ENCODE peak calls at places on chromosomes 16 and 17, in seven cellular contexts. One of them, this sample, is unnamed.
A peak's percentile ranks its signal among the peaks of the same experiment; 100 is the strongest.

GRCh38 chr17:68328676-68329075 is 37.4 kb downstream of the ARSG start:
- DNase-seq in coronary artery: no peak
- DNase-seq in epithelial cell of proximal tubule: no peak
- DNase-seq in HCT116: no peak
- DNase-seq in fibroblast of pulmonary artery: no peak
- DNase-seq in cardiac fibroblast: no peak
- DNase-seq in mesothelial cell of epicardium: no peak
- DNase-seq in this sample: peak; percentile 54

GRCh38 chr17:72794152-72794551 is 298.3 kb downstream of the SLC39A11 start:
- DNase-seq in coronary artery: no peak
- DNase-seq in epithelial cell of proximal tubule: no peak
- DNase-seq in HCT116: no peak
- DNase-seq in fibroblast of pulmonary artery: no peak
- DNase-seq in cardiac fibroblast: no peak
- DNase-seq in mesothelial cell of epicardium: no peak
- DNase-seq in this sample: no peak

GRCh38 chr16:71537643-71538042 is 11.4 kb downstream of the CHST4 start:
- DNase-seq in coronary artery: no peak
- DNase-seq in epithelial cell of proximal tubule: no peak
- DNase-seq in HCT116: peak; percentile 50
- DNase-seq in fibroblast of pulmonary artery: peak; percentile 56
- DNase-seq in cardiac fibroblast: peak; percentile 52
- DNase-seq in mesothelial cell of epicardium: no peak
- DNase-seq in this sample: peak; percentile 39

GRCh38 chr16:55872130-55872529 is 3.0 kb downstream of the CES5A start:
- DNase-seq in coronary artery: no peak
- DNase-seq in epithelial cell of proximal tubule: no peak
- DNase-seq in HCT116: no peak
- DNase-seq in fibroblast of pulmonary artery: no peak
- DNase-seq in cardiac fibroblast: no peak
- DNase-seq in mesothelial cell of epicardium: no peak
- DNase-seq in this sample: no peak

GRCh38 chr17:75487351-75488070 is 27.8 kb downstream of the CASKIN2 start:
- DNase-seq in coronary artery: peak; percentile 70
- DNase-seq in epithelial cell of proximal tubule: no peak
- DNase-seq in HCT116: no peak
- DNase-seq in fibroblast of pulmonary artery: peak; percentile 14
- DNase-seq in cardiac fibroblast: peak; percentile 30
- DNase-seq in mesothelial cell of epicardium: no peak
- DNase-seq in this sample: no peak

GRCh38 chr17:67365762-67366192 is 600 bp downstream of the PSMD12 start:
- DNase-seq in coronary artery: no peak
- DNase-seq in epithelial cell of proximal tubule: no peak
- DNase-seq in HCT116: no peak
- DNase-seq in fibroblast of pulmonary artery: peak; percentile 71
- DNase-seq in cardiac fibroblast: peak; percentile 63
- DNase-seq in mesothelial cell of epicardium: no peak
- DNase-seq in this sample: peak; percentile 79

GRCh38 chr17:5800646-5801045 is 216.3 kb upstream of the NLRP1 start:
- DNase-seq in coronary artery: peak; percentile 57
- DNase-seq in epithelial cell of proximal tubule: no peak
- DNase-seq in HCT116: no peak
- DNase-seq in fibroblast of pulmonary artery: no peak
- DNase-seq in cardiac fibroblast: no peak
- DNase-seq in mesothelial cell of epicardium: no peak
- DNase-seq in this sample: no peak

GRCh38 chr17:78774956-78775571 is 7.0 kb downstream of the CYTH1 start:
- DNase-seq in coronary artery: no peak
- DNase-seq in epithelial cell of proximal tubule: no peak
- DNase-seq in HCT116: no peak
- DNase-seq in fibroblast of pulmonary artery: no peak
- DNase-seq in cardiac fibroblast: no peak
- DNase-seq in mesothelial cell of epicardium: no peak
- DNase-seq in this sample: no peak

GRCh38 chr16:31113420-31114124 is 3.9 kb upstream of the KAT8 start:
- DNase-seq in coronary artery: no peak
- DNase-seq in epithelial cell of proximal tubule: peak; percentile 89
- DNase-seq in HCT116: no peak
- DNase-seq in fibroblast of pulmonary artery: no peak
- DNase-seq in cardiac fibroblast: no peak
- DNase-seq in mesothelial cell of epicardium: no peak
- DNase-seq in this sample: no peak

GRCh38 chr17:57604771-57605733 is 140.0 kb downstream of the CCDC182 start:
- DNase-seq in coronary artery: no peak
- DNase-seq in epithelial cell of proximal tubule: no peak
- DNase-seq in HCT116: no peak
- DNase-seq in fibroblast of pulmonary artery: peak; percentile 63
- DNase-seq in cardiac fibroblast: peak; percentile 70
- DNase-seq in mesothelial cell of epicardium: no peak
- DNase-seq in this sample: peak; percentile 72

GRCh38 chr16:19384656-19385055 is 33.0 kb upstream of the TMC5 start:
- DNase-seq in coronary artery: no peak
- DNase-seq in epithelial cell of proximal tubule: no peak
- DNase-seq in HCT116: peak; percentile 78
- DNase-seq in fibroblast of pulmonary artery: no peak
- DNase-seq in cardiac fibroblast: no peak
- DNase-seq in mesothelial cell of epicardium: no peak
- DNase-seq in this sample: no peak

GRCh38 chr16:68298907-68299515 is 11.7 kb downstream of the SLC7A6OS start:
- DNase-seq in coronary artery: no peak
- DNase-seq in epithelial cell of proximal tubule: no peak
- DNase-seq in HCT116: no peak
- DNase-seq in fibroblast of pulmonary artery: peak; percentile 74
- DNase-seq in cardiac fibroblast: peak; percentile 80
- DNase-seq in mesothelial cell of epicardium: no peak
- DNase-seq in this sample: peak; percentile 92

GRCh38 chr17:10161392-10161791 is 37.0 kb downstream of the GAS7 start:
- DNase-seq in coronary artery: no peak
- DNase-seq in epithelial cell of proximal tubule: no peak
- DNase-seq in HCT116: no peak
- DNase-seq in fibroblast of pulmonary artery: peak; percentile 53
- DNase-seq in cardiac fibroblast: peak; percentile 59
- DNase-seq in mesothelial cell of epicardium: no peak
- DNase-seq in this sample: no peak

GRCh38 chr16:53692146-53692545 is 11.5 kb downstream of the RPGRIP1L start:
- DNase-seq in coronary artery: no peak
- DNase-seq in epithelial cell of proximal tubule: no peak
- DNase-seq in HCT116: no peak
- DNase-seq in fibroblast of pulmonary artery: peak; percentile 41
- DNase-seq in cardiac fibroblast: peak; percentile 44
- DNase-seq in mesothelial cell of epicardium: no peak
- DNase-seq in this sample: no peak

GRCh38 chr17:32117399-32117798 is 24.9 kb upstream of the RHOT1 start:
- DNase-seq in coronary artery: no peak
- DNase-seq in epithelial cell of proximal tubule: no peak
- DNase-seq in HCT116: no peak
- DNase-seq in fibroblast of pulmonary artery: no peak
- DNase-seq in cardiac fibroblast: no peak
- DNase-seq in mesothelial cell of epicardium: no peak
- DNase-seq in this sample: no peak

GRCh38 chr16:35598696-35599332 is 2139.4 kb downstream of the TP53TG3F start:
- DNase-seq in coronary artery: no peak
- DNase-seq in epithelial cell of proximal tubule: no peak
- DNase-seq in HCT116: peak; percentile 57
- DNase-seq in fibroblast of pulmonary artery: no peak
- DNase-seq in cardiac fibroblast: no peak
- DNase-seq in mesothelial cell of epicardium: no peak
- DNase-seq in this sample: no peak

GRCh38 chr16:70730016-70730415 is 44.2 kb upstream of the MTSS2 start:
- DNase-seq in coronary artery: no peak
- DNase-seq in epithelial cell of proximal tubule: no peak
- DNase-seq in HCT116: no peak
- DNase-seq in fibroblast of pulmonary artery: no peak
- DNase-seq in cardiac fibroblast: no peak
- DNase-seq in mesothelial cell of epicardium: no peak
- DNase-seq in this sample: no peak

GRCh38 chr17:67891481-67892119 is 66.3 kb downstream of the BPTF start:
- DNase-seq in coronary artery: no peak
- DNase-seq in epithelial cell of proximal tubule: peak; percentile 6
- DNase-seq in HCT116: peak; percentile 6
- DNase-seq in fibroblast of pulmonary artery: peak; percentile 77
- DNase-seq in cardiac fibroblast: peak; percentile 61
- DNase-seq in mesothelial cell of epicardium: no peak
- DNase-seq in this sample: peak; percentile 85

DNA sequence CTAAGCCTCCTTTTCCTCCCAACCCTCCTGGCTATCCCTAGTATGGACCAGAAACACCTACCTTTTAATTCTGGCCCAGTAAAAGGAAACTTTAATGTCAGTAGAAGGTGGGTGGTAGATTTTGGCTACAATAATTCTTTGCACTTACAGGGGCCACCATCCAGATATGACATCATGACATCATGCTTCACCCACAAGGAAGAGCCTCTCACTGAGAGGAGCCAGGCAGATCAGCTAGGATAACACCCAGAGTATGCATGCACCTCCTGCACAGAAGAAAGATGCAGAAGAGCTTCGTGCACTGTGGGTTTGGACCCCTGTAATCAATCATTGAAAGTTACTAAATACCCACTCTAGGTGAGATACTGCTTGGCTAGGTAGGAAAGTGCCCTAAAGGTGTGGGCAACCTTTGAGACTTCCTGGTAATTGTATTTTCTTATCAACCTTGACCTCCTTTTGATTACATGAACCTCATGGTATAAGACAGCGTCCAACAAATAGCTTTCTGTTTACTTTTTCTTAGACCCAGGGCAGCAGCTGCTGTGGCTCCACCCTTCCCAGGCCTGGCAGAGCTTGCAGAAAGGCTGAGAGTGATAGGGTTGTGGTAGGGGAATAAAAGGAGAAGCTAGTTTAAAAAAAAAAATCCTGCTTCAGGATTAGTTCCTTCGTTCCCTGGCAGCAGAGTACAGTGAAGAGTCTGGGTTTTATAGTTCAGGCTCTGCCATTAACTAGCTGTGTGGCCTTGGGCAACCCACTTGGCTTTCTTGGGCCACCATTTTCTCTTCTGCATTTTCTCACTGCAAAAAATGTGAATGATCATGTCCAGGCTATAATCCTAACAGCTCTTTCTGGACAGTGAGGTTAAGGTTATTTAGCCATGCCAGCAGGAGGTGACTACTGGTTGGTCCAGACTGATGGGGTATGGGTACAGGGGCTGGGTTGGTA is 6.2 kb downstream of the MAP3K14 start:
- DNase-seq in coronary artery: no peak
- DNase-seq in epithelial cell of proximal tubule: no peak
- DNase-seq in HCT116: no peak
- DNase-seq in fibroblast of pulmonary artery: no peak
- DNase-seq in cardiac fibroblast: peak; percentile 66
- DNase-seq in mesothelial cell of epicardium: no peak
- DNase-seq in this sample: peak; percentile 63
- TF ChIP-seq CTCF in coronary artery: no peak
- TF ChIP-seq CTCF in epithelial cell of proximal tubule: no peak
- TF ChIP-seq CTCF in HCT116: no peak
- TF ChIP-seq CTCF in fibroblast of pulmonary artery: no peak
- TF ChIP-seq CTCF in cardiac fibroblast: no peak
- TF ChIP-seq CTCF in mesothelial cell of epicardium: no peak
- TF ChIP-seq CTCF in this sample: no peak

DNA sequence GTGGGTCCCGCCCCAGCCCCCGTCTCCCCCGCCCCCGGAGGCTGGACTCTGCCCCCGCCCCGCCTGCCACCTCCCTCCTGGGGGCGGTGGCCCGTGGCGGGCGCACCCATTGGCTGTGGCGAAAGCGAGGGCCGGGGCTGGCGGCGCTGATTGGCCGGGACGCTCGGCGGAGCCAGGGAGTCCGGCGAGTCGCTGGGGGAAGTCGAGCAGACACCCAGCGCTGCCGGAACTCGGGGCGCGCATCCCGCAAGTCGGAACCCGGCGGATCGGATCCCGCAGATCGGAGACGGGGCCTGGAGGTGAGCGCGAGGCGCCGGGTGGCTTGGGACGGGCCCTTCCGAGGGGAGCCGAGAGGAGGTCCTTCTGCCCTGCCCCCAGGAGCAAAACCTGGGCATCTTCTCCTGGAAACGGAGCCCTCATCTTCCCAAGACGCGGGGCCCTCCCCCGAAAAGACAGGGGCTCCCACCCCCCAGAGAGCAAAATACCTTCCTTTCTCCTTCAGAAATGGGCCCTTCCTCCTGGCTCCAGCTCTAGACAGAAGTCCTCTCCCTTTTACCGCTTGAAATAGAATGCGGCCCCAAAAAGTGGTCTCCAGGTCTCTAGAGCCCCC is at the start of gene ABAT:
- DNase-seq in coronary artery: peak; percentile 93
- DNase-seq in epithelial cell of proximal tubule: no peak
- DNase-seq in HCT116: peak; percentile 37
- DNase-seq in fibroblast of pulmonary artery: peak; percentile 68
- DNase-seq in cardiac fibroblast: peak; percentile 80
- DNase-seq in mesothelial cell of epicardium: peak; percentile 78
- DNase-seq in this sample: peak; percentile 75
- TF ChIP-seq CTCF in coronary artery: no peak
- TF ChIP-seq CTCF in epithelial cell of proximal tubule: no peak
- TF ChIP-seq CTCF in HCT116: no peak
- TF ChIP-seq CTCF in fibroblast of pulmonary artery: no peak
- TF ChIP-seq CTCF in cardiac fibroblast: no peak
- TF ChIP-seq CTCF in mesothelial cell of epicardium: no peak
- TF ChIP-seq CTCF in this sample: no peak

DNA sequence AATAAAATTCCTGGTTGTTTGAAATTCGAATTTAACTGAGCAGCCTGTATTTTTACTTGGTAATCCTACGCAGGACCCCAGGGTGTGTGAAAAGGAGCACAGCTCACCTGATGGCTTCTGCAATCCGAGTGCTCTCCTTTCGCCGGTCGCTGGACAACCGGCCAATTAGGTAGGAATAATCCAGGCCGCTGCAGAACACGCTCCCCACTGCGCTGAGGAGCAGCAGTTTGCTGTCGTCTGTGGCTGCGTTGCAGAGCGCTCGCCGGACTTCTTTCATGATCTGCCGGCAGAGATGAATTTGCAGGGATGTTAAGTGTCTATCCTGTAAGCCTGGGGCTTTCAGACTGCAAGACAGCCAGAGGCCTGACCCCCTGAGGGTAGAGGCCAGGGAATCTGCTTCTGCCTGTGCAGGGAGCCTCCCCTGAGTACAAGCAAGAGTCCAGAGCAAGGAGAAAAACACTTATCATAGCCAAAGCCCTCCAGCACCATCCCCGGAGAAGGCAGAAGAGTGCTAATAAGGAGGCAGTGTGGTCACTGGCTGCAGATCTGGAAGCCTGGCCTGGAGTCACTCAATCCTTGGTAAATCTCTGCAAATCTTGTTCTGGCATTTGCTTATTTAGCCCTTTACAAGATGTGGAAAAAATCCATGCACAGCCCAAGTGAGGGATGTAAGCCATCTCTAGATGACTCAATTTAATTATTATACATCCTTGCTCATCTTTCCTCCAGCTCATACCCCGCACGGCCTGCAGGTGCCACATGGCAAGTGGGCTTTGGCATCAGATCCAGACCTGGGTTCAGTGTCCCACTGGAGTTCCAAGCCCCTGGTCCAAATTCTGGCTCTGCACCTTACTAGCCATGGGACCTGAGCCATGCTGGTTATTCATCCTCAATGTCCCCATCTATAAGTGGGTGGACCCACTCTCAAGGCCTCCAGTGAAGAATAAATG is 80.1 kb downstream of the DYNLRB2 start:
- DNase-seq in coronary artery: no peak
- DNase-seq in epithelial cell of proximal tubule: no peak
- DNase-seq in HCT116: no peak
- DNase-seq in fibroblast of pulmonary artery: no peak
- DNase-seq in cardiac fibroblast: no peak
- DNase-seq in mesothelial cell of epicardium: no peak
- DNase-seq in this sample: no peak
- TF ChIP-seq CTCF in coronary artery: no peak
- TF ChIP-seq CTCF in epithelial cell of proximal tubule: no peak
- TF ChIP-seq CTCF in HCT116: no peak
- TF ChIP-seq CTCF in fibroblast of pulmonary artery: no peak
- TF ChIP-seq CTCF in cardiac fibroblast: no peak
- TF ChIP-seq CTCF in mesothelial cell of epicardium: no peak
- TF ChIP-seq CTCF in this sample: no peak

GRCh38 chr16:51762081-51762995 is 611.3 kb upstream of the SALL1 start:
- DNase-seq in coronary artery: no peak
- DNase-seq in epithelial cell of proximal tubule: no peak
- DNase-seq in HCT116: no peak
- DNase-seq in fibroblast of pulmonary artery: peak; percentile 78
- DNase-seq in cardiac fibroblast: peak; percentile 80
- DNase-seq in mesothelial cell of epicardium: peak; percentile 76
- DNase-seq in this sample: peak; percentile 75
- TF ChIP-seq CTCF in coronary artery: peak; percentile 75
- TF ChIP-seq CTCF in epithelial cell of proximal tubule: peak; percentile 86
- TF ChIP-seq CTCF in HCT116: peak; percentile 60
- TF ChIP-seq CTCF in fibroblast of pulmonary artery: peak; percentile 89
- TF ChIP-seq CTCF in cardiac fibroblast: peak; percentile 98
- TF ChIP-seq CTCF in mesothelial cell of epicardium: peak; percentile 90
- TF ChIP-seq CTCF in this sample: peak; percentile 92